ENCODE peak calls at places on chromosome 21, in five cellular contexts. One of them, this sample, is unnamed.

GRCh38 chr21:32826317-32827167 is 55.0 kb upstream of the PAXBP1 start:
- DNase-seq in astrocyte of the spinal cord: peak
- DNase-seq in uterus: no peak
- DNase-seq in fibroblast of pulmonary artery: peak
- DNase-seq in fibroblast of the aortic adventitia: peak
- DNase-seq in this sample: peak

GRCh38 chr21:46081862-46082637 is 15.9 kb upstream of the COL6A2 start:
- DNase-seq in uterus: no peak
- DNase-seq in fibroblast of pulmonary artery: no peak
- DNase-seq in fibroblast of the aortic adventitia: no peak
- DNase-seq in astrocyte of the spinal cord: no peak
- DNase-seq in this sample: no peak

GRCh38 chr21:27244796-27245195 is 277.9 kb upstream of the ADAMTS5 start:
- DNase-seq in fibroblast of pulmonary artery: no peak
- DNase-seq in uterus: no peak
- DNase-seq in astrocyte of the spinal cord: no peak
- DNase-seq in fibroblast of the aortic adventitia: peak
- DNase-seq in this sample: no peak

GRCh38 chr21:32412998-32413504 is 545 bp downstream of the EVA1C start:
- DNase-seq in uterus: peak
- DNase-seq in fibroblast of pulmonary artery: peak
- DNase-seq in astrocyte of the spinal cord: peak
- DNase-seq in fibroblast of the aortic adventitia: peak
- DNase-seq in this sample: peak

GRCh38 chr21:37146320-37147225 is 73.5 kb downstream of the TTC3 start:
- DNase-seq in fibroblast of the aortic adventitia: peak
- DNase-seq in fibroblast of pulmonary artery: peak
- DNase-seq in uterus: no peak
- DNase-seq in astrocyte of the spinal cord: no peak
- DNase-seq in this sample: no peak

GRCh38 chr21:38327984-38328383 is 71.2 kb downstream of the KCNJ15 start:
- DNase-seq in fibroblast of the aortic adventitia: peak
- DNase-seq in uterus: no peak
- DNase-seq in fibroblast of pulmonary artery: no peak
- DNase-seq in astrocyte of the spinal cord: peak
- DNase-seq in this sample: no peak

GRCh38 chr21:37878946-37879660 is 37.2 kb downstream of the KCNJ6 start:
- DNase-seq in fibroblast of the aortic adventitia: peak
- DNase-seq in astrocyte of the spinal cord: peak
- DNase-seq in uterus: no peak
- DNase-seq in fibroblast of pulmonary artery: peak
- DNase-seq in this sample: no peak

GRCh38 chr21:31991356-31992331 is 118.8 kb downstream of the HUNK start:
- DNase-seq in astrocyte of the spinal cord: no peak
- DNase-seq in fibroblast of pulmonary artery: no peak
- DNase-seq in uterus: no peak
- DNase-seq in fibroblast of the aortic adventitia: no peak
- DNase-seq in this sample: no peak

GRCh38 chr21:46130721-46131720 is 24.4 kb downstream of the FTCD start:
- DNase-seq in uterus: no peak
- DNase-seq in fibroblast of the aortic adventitia: no peak
- DNase-seq in fibroblast of pulmonary artery: no peak
- DNase-seq in astrocyte of the spinal cord: no peak
- DNase-seq in this sample: no peak

GRCh38 chr21:37101384-37101783 is 28.3 kb downstream of the TTC3 start:
- DNase-seq in uterus: no peak
- DNase-seq in astrocyte of the spinal cord: no peak
- DNase-seq in fibroblast of pulmonary artery: peak
- DNase-seq in fibroblast of the aortic adventitia: no peak
- DNase-seq in this sample: no peak

GRCh38 chr21:37896788-37897187 is 19.5 kb downstream of the KCNJ6 start:
- DNase-seq in astrocyte of the spinal cord: no peak
- DNase-seq in fibroblast of pulmonary artery: no peak
- DNase-seq in uterus: no peak
- DNase-seq in fibroblast of the aortic adventitia: no peak
- DNase-seq in this sample: no peak

GRCh38 chr21:33731447-33731846 is 89.1 kb downstream of the ITSN1 start:
- DNase-seq in fibroblast of pulmonary artery: peak
- DNase-seq in astrocyte of the spinal cord: no peak
- DNase-seq in uterus: no peak
- DNase-seq in fibroblast of the aortic adventitia: peak
- DNase-seq in this sample: no peak

GRCh38 chr21:31929548-31929947 is 56.7 kb downstream of the HUNK start:
- DNase-seq in astrocyte of the spinal cord: no peak
- DNase-seq in uterus: no peak
- DNase-seq in fibroblast of the aortic adventitia: no peak
- DNase-seq in fibroblast of pulmonary artery: no peak
- DNase-seq in this sample: no peak

GRCh38 chr21:32520885-32521735 is 64.2 kb downstream of the TCP10L start:
- DNase-seq in fibroblast of pulmonary artery: peak
- DNase-seq in astrocyte of the spinal cord: peak
- DNase-seq in uterus: peak
- DNase-seq in fibroblast of the aortic adventitia: peak
- DNase-seq in this sample: peak

GRCh38 chr21:8994640-8995511 is 1526.5 kb upstream of the TPTE start:
- DNase-seq in uterus: no peak
- DNase-seq in fibroblast of pulmonary artery: no peak
- DNase-seq in astrocyte of the spinal cord: no peak
- DNase-seq in fibroblast of the aortic adventitia: no peak
- DNase-seq in this sample: no peak

GRCh38 chr21:27831821-27832569 is 865.1 kb upstream of the ADAMTS5 start:
- DNase-seq in astrocyte of the spinal cord: peak
- DNase-seq in fibroblast of pulmonary artery: peak
- DNase-seq in uterus: no peak
- DNase-seq in fibroblast of the aortic adventitia: peak
- DNase-seq in this sample: no peak

GRCh38 chr21:36035381-36035791 is 24.9 kb downstream of the SETD4 start:
- DNase-seq in fibroblast of pulmonary artery: no peak
- DNase-seq in astrocyte of the spinal cord: no peak
- DNase-seq in uterus: no peak
- DNase-seq in fibroblast of the aortic adventitia: no peak
- DNase-seq in this sample: no peak

GRCh38 chr21:36127977-36128376 is 6.9 kb upstream of the CBR3 start:
- DNase-seq in fibroblast of the aortic adventitia: no peak
- DNase-seq in astrocyte of the spinal cord: no peak
- DNase-seq in uterus: no peak
- DNase-seq in fibroblast of pulmonary artery: no peak
- DNase-seq in this sample: peak

GRCh38 chr21:46228345-46229051 is at the start of gene LSS:
- DNase-seq in fibroblast of pulmonary artery: peak
- DNase-seq in uterus: peak
- DNase-seq in astrocyte of the spinal cord: peak
- DNase-seq in fibroblast of the aortic adventitia: peak
- DNase-seq in this sample: peak

GRCh38 chr21:38982096-38982495 is 176.4 kb downstream of the ETS2 start:
- DNase-seq in fibroblast of pulmonary artery: peak
- DNase-seq in fibroblast of the aortic adventitia: no peak
- DNase-seq in astrocyte of the spinal cord: no peak
- DNase-seq in uterus: no peak
- DNase-seq in this sample: no peak

GRCh38 chr21:37828515-37828914 is 87.7 kb downstream of the KCNJ6 start:
- DNase-seq in fibroblast of the aortic adventitia: no peak
- DNase-seq in uterus: no peak
- DNase-seq in fibroblast of pulmonary artery: no peak
- DNase-seq in astrocyte of the spinal cord: no peak
- DNase-seq in this sample: no peak

GRCh38 chr21:39079617-39080016 is 103.6 kb downstream of the PSMG1 start:
- DNase-seq in fibroblast of the aortic adventitia: no peak
- DNase-seq in uterus: no peak
- DNase-seq in astrocyte of the spinal cord: no peak
- DNase-seq in fibroblast of pulmonary artery: peak
- DNase-seq in this sample: peak

GRCh38 chr21:26169611-26170470 is 729 bp downstream of the APP start:
- DNase-seq in fibroblast of pulmonary artery: peak
- DNase-seq in astrocyte of the spinal cord: peak
- DNase-seq in uterus: peak
- DNase-seq in fibroblast of the aortic adventitia: peak
- DNase-seq in this sample: peak

GRCh38 chr21:35840197-35840799 is 220.0 kb downstream of the SETD4 start:
- DNase-seq in uterus: peak
- DNase-seq in fibroblast of pulmonary artery: peak
- DNase-seq in fibroblast of the aortic adventitia: peak
- DNase-seq in astrocyte of the spinal cord: peak
- DNase-seq in this sample: peak

GRCh38 chr21:46621457-46622182 is 13.9 kb upstream of the PRMT2 start:
- DNase-seq in uterus: no peak
- DNase-seq in fibroblast of pulmonary artery: no peak
- DNase-seq in astrocyte of the spinal cord: peak
- DNase-seq in fibroblast of the aortic adventitia: no peak
- DNase-seq in this sample: peak

GRCh38 chr21:34834852-34835501 is 166.2 kb downstream of the CLIC6 start:
- DNase-seq in astrocyte of the spinal cord: no peak
- DNase-seq in uterus: no peak
- DNase-seq in fibroblast of the aortic adventitia: no peak
- DNase-seq in fibroblast of pulmonary artery: no peak
- DNase-seq in this sample: no peak

GRCh38 chr21:34835526-34835925 is 166.7 kb downstream of the CLIC6 start:
- DNase-seq in uterus: peak
- DNase-seq in astrocyte of the spinal cord: peak
- DNase-seq in fibroblast of pulmonary artery: peak
- DNase-seq in fibroblast of the aortic adventitia: peak
- DNase-seq in this sample: peak

GRCh38 chr21:34834307-34834706 is 165.5 kb downstream of the CLIC6 start:
- DNase-seq in uterus: no peak
- DNase-seq in astrocyte of the spinal cord: no peak
- DNase-seq in fibroblast of pulmonary artery: no peak
- DNase-seq in fibroblast of the aortic adventitia: no peak
- DNase-seq in this sample: no peak

GRCh38 chr21:34836933-34837505 is 168.2 kb downstream of the CLIC6 start:
- DNase-seq in fibroblast of the aortic adventitia: no peak
- DNase-seq in fibroblast of pulmonary artery: no peak
- DNase-seq in uterus: no peak
- DNase-seq in astrocyte of the spinal cord: no peak
- DNase-seq in this sample: no peak

DNA sequence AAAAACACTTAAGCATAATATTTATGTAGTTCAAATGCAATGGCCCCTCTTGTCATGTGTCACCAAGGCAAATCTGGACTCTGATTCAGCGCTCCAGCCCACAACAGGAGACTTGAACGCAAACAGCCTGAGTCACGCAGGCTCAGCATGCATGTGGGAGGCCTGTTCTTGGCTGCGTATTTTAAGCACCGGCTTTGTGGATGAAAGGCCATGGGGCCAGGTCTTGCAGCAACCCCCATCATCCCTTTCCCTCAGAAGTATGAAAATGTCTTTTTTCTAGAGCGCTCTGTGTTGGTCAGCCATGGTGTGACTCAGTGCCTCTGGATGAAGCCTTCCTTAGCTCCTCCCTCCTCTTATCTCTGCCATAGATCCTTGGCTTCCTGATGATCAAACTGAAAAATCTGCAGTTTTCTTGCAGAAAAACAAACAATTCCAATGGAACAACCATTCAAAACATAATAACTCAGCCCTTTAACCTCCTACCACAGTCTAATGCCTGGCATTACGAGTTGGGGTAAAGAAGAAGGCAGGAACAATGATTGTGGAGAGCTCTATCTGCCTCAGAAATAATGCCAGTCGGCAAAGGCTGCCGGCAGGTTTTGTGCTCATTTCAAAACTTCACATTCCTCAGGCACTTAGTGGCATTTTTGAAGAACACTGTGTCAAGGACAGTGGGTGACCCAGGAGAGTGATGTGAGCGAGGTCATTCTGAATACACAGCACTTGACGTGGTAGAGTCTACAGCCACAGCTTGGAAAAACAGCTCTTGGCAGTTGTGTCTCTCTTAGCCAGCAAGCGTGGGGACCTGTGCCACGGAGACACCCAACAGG is 167.5 kb downstream of the CLIC6 start:
- DNase-seq in fibroblast of the aortic adventitia: peak
- DNase-seq in uterus: peak
- DNase-seq in fibroblast of pulmonary artery: peak
- DNase-seq in astrocyte of the spinal cord: peak
- DNase-seq in this sample: peak
- H3K4me3 ChIP-seq in fibroblast of the aortic adventitia: peak
- H3K4me3 ChIP-seq in uterus: no peak
- H3K4me3 ChIP-seq in fibroblast of pulmonary artery: peak
- H3K4me3 ChIP-seq in astrocyte of the spinal cord: peak
- H3K4me3 ChIP-seq in this sample: no peak

DNA sequence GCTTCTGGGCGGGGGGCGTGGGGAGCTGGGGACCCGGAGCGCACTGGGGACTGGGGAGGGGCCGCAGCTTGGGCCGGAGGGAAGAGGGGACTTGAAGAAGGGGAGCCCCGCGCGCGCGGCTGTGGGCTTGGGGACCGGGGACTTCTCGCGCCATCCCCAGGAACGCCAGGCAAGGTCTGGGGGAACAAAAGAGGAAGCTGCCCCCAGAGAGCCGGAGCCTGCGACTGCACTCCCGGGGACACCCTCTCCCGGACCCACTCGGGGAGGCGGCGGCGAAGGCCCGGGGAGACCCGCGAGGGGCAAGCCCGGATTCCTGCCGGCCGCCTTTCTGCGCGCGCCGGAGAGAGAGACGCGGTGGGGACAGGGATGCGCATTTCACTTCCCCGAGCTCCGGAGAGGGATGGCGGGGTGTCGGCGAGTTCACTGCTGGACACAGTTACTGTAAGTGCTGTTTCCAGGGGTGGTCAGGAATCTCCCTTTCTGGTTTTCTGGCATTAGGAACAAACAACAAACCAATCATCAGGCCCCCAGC is 732 bp downstream of the ABCG1 start:
- DNase-seq in fibroblast of the aortic adventitia: no peak
- DNase-seq in uterus: no peak
- DNase-seq in fibroblast of pulmonary artery: no peak
- DNase-seq in astrocyte of the spinal cord: no peak
- DNase-seq in this sample: peak
- H3K4me3 ChIP-seq in fibroblast of the aortic adventitia: peak
- H3K4me3 ChIP-seq in uterus: peak
- H3K4me3 ChIP-seq in fibroblast of pulmonary artery: peak
- H3K4me3 ChIP-seq in astrocyte of the spinal cord: peak
- H3K4me3 ChIP-seq in this sample: peak

GRCh38 chr21:44870748-44871495 is 2.6 kb downstream of the PTTG1IP start:
- DNase-seq in fibroblast of pulmonary artery: no peak
- DNase-seq in fibroblast of the aortic adventitia: no peak
- DNase-seq in astrocyte of the spinal cord: peak
- DNase-seq in uterus: no peak
- DNase-seq in this sample: peak

GRCh38 chr21:44868707-44869106 is 4.8 kb downstream of the PTTG1IP start:
- DNase-seq in astrocyte of the spinal cord: no peak
- DNase-seq in fibroblast of the aortic adventitia: no peak
- DNase-seq in uterus: no peak
- DNase-seq in fibroblast of pulmonary artery: no peak
- DNase-seq in this sample: no peak

GRCh38 chr21:44871576-44872265 is 1.8 kb downstream of the PTTG1IP start:
- DNase-seq in fibroblast of pulmonary artery: peak
- DNase-seq in astrocyte of the spinal cord: peak
- DNase-seq in uterus: no peak
- DNase-seq in fibroblast of the aortic adventitia: peak
- DNase-seq in this sample: peak

GRCh38 chr21:44867999-44868700 is 5.3 kb downstream of the PTTG1IP start:
- DNase-seq in fibroblast of the aortic adventitia: no peak
- DNase-seq in astrocyte of the spinal cord: no peak
- DNase-seq in fibroblast of pulmonary artery: no peak
- DNase-seq in uterus: no peak
- DNase-seq in this sample: no peak

GRCh38 chr21:44869860-44870747 is 3.4 kb downstream of the PTTG1IP start:
- DNase-seq in fibroblast of pulmonary artery: peak
- DNase-seq in astrocyte of the spinal cord: peak
- DNase-seq in fibroblast of the aortic adventitia: peak
- DNase-seq in uterus: peak
- DNase-seq in this sample: peak
- H3K4me3 ChIP-seq in fibroblast of pulmonary artery: peak
- H3K4me3 ChIP-seq in astrocyte of the spinal cord: peak
- H3K4me3 ChIP-seq in fibroblast of the aortic adventitia: peak
- H3K4me3 ChIP-seq in uterus: no peak
- H3K4me3 ChIP-seq in this sample: no peak

GRCh38 chr21:42737969-42738590 is 84.7 kb downstream of the PDE9A start:
- DNase-seq in astrocyte of the spinal cord: no peak
- DNase-seq in fibroblast of pulmonary artery: peak
- DNase-seq in uterus: peak
- DNase-seq in fibroblast of the aortic adventitia: peak
- DNase-seq in this sample: peak
- H3K4me3 ChIP-seq in astrocyte of the spinal cord: no peak
- H3K4me3 ChIP-seq in fibroblast of pulmonary artery: no peak
- H3K4me3 ChIP-seq in uterus: no peak
- H3K4me3 ChIP-seq in fibroblast of the aortic adventitia: no peak
- H3K4me3 ChIP-seq in this sample: no peak